ENCODE peak calls at places on chromosomes 3 and 15, in nine cellular contexts. O, I, P, H, M, X, N, J and W are unnamed samples.

GRCh38 chr3:126781889-126782491 is 78.0 kb downstream of the CHCHD6 start:
- DNase-seq in M (no peak), N (peak), I (no peak), P (peak), O (no peak), H (peak), J (no peak), X (no peak), W (no peak)

GRCh38 chr3:77825045-77825827 is 785.3 kb downstream of the ROBO2 start:
- DNase-seq in X (no peak), P (no peak), M (no peak), O (no peak), I (no peak), J (no peak), N (peak), H (peak), W (no peak)

GRCh38 chr3:33438284-33438668 is 1.9 kb downstream of the UBP1 start:
- DNase-seq in X (no peak), N (peak), P (no peak), M (no peak), J (no peak), O (no peak), I (no peak), H (peak), W (no peak)

GRCh38 chr3:72567976-72568560 is 280.2 kb downstream of the SHQ1 start:
- DNase-seq in J (no peak), H (no peak), O (no peak), P (no peak), M (no peak), N (no peak), X (no peak), I (no peak), W (no peak)

GRCh38 chr3:49015072-49015471 is 3.3 kb downstream of the DALRD3 start:
- DNase-seq in H (no peak), J (no peak), P (no peak), M (no peak), X (no peak), I (no peak), O (no peak), N (no peak), W (no peak)

GRCh38 chr3:194141415-194142155 is 5.6 kb downstream of the HES1 start:
- DNase-seq in O (peak), N (peak), M (peak), X (peak), J (peak), I (peak), H (peak), P (peak), W (peak)

GRCh38 chr3:101163554-101163953 is 156.8 kb downstream of the IMPG2 start:
- DNase-seq in J (no peak), N (no peak), M (no peak), O (no peak), I (no peak), H (no peak), P (no peak), X (no peak), W (no peak)

GRCh38 chr3:127320529-127321121 is 32.8 kb upstream of the PRR20G start:
- DNase-seq in M (no peak), X (no peak), P (no peak), H (peak), N (no peak), I (no peak), J (no peak), O (no peak), W (no peak)

GRCh38 chr15:90882781-90883525 is 1.4 kb upstream of the FES start:
- DNase-seq in M (no peak), H (no peak), O (no peak), X (no peak), N (no peak), P (no peak), J (no peak), I (no peak), W (no peak)

GRCh38 chr3:138824114-138824506 is 10.6 kb downstream of the PIK3CB start:
- DNase-seq in M (no peak), P (no peak), O (no peak), N (no peak), X (no peak), J (no peak), I (no peak), H (no peak), W (no peak)

GRCh38 chr3:181619897-181620296 is 91.8 kb upstream of the SOX2 start:
- DNase-seq in P (no peak), J (no peak), N (no peak), X (no peak), H (no peak), I (no peak), M (no peak), O (no peak), W (no peak)

GRCh38 chr3:127967296-127967695 is 52.3 kb downstream of the KBTBD12 start:
- DNase-seq in X (no peak), M (no peak), P (no peak), I (no peak), H (no peak), O (no peak), N (peak), J (no peak), W (no peak)

GRCh38 chr3:123069021-123069381 is 2.2 kb downstream of the PDIA5 start:
- DNase-seq in X (no peak), M (no peak), O (no peak), P (no peak), J (no peak), I (no peak), N (no peak), H (no peak), W (no peak)

GRCh38 chr3:191985691-191986090 is 524.7 kb downstream of the PYDC2 start:
- DNase-seq in J (no peak), O (no peak), I (no peak), N (peak), P (no peak), H (no peak), M (no peak), X (no peak), W (no peak)

GRCh38 chr3:49703443-49703927 is 14.1 kb downstream of the RNF123 start:
- DNase-seq in O (peak), J (peak), P (no peak), I (no peak), M (no peak), X (peak), H (peak), N (peak), W (no peak)

GRCh38 chr15:38758001-38758400 is 193.4 kb upstream of the RASGRP1 start:
- DNase-seq in M (no peak), N (peak), P (no peak), X (no peak), H (peak), J (no peak), O (no peak), I (no peak), W (no peak)

GRCh38 chr3:169774186-169774585 is 990 bp downstream of the MYNN start:
- DNase-seq in N (peak), M (no peak), J (no peak), P (no peak), H (no peak), I (no peak), O (no peak), X (no peak), W (no peak)